ENCODE peak calls at places on chromosomes 5 and 9, in four cellular contexts. F is NCI-H460, H is midbrain, L is hypothalamus. Z is an unnamed sample.

GRCh38 chr9:34675048-34675714 is 12.7 kb upstream of the CCL27 start:
- DNase-seq in L (no peak), H (no peak), F (peak; percentile 51), Z (no peak)

GRCh38 chr5:145856285-145856818 is 16.5 kb downstream of the GRXCR2 start:
- DNase-seq in F (no peak), L (no peak), H (no peak), Z (peak; percentile 61)

GRCh38 chr5:65108786-65109743 is 340.3 kb downstream of the CWC27 start:
- DNase-seq in H (no peak), F (no peak), L (no peak), Z (no peak)

GRCh38 chr9:8074645-8075044 is 275.1 kb upstream of the DMAC1 start:
- DNase-seq in H (no peak), F (no peak), L (no peak), Z (no peak)

GRCh38 chr5:190366-191035 is 794 bp upstream of the LRRC14B start:
- DNase-seq in H (no peak), F (no peak), L (no peak), Z (no peak)

GRCh38 chr9:129557192-129558036 is 63.5 kb downstream of the C9orf50 start:
- DNase-seq in L (no peak), F (no peak), H (no peak), Z (peak; percentile 70)

GRCh38 chr9:112535364-112535763 is 48.7 kb downstream of the KIAA1958 start:
- DNase-seq in L (no peak), H (no peak), F (no peak), Z (no peak)

GRCh38 chr9:113875917-113876805 is at the start of gene ZNF618:
- DNase-seq in F (peak; percentile 21), H (no peak), L (peak; percentile 8), Z (peak; percentile 71)

GRCh38 chr9:121754655-121755436 is 103.4 kb downstream of the DAB2IP start:
- DNase-seq in H (no peak), L (no peak), F (no peak), Z (no peak)

GRCh38 chr5:14153932-14154646 is 10.9 kb downstream of the TRIO start:
- DNase-seq in F (peak; percentile 49), H (peak; percentile 46), L (peak; percentile 59), Z (peak; percentile 21)

GRCh38 chr5:64497390-64497789 is 8.4 kb upstream of the RGS7BP start:
- DNase-seq in H (no peak), L (no peak), F (no peak), Z (no peak)

GRCh38 chr9:92610470-92611420 is 59.2 kb downstream of the IPPK start:
- DNase-seq in L (no peak), H (no peak), F (no peak), Z (no peak)

GRCh38 chr9:91033802-91034201 is 232.2 kb downstream of the SYK start:
- DNase-seq in H (no peak), F (peak; percentile 12), L (no peak), Z (no peak)

GRCh38 chr5:140764177-140765020 is 21.5 kb upstream of the PCDHA1 start:
- DNase-seq in L (no peak), F (peak; percentile 1), H (no peak), Z (no peak)

GRCh38 chr5:180618830-180619562 is 27.7 kb upstream of the SCGB3A1 start:
- DNase-seq in H (no peak), F (peak; percentile 65), L (no peak), Z (no peak)

GRCh38 chr9:124594215-124594614 is 87.0 kb upstream of the NR5A1 start:
- DNase-seq in F (no peak), H (no peak), L (no peak), Z (no peak)

GRCh38 chr5:94775088-94775487 is 156.6 kb downstream of the SLF1 start:
- DNase-seq in L (no peak), H (no peak), F (no peak), Z (no peak)

GRCh38 chr5:74240783-74241750 is 399.5 kb downstream of the ENC1 start:
- DNase-seq in H (no peak), F (no peak), L (no peak), Z (peak; percentile 62)

GRCh38 chr5:8316608-8317007 is 447.7 kb downstream of the MTRR start:
- DNase-seq in F (no peak), L (no peak), H (no peak), Z (no peak)

GRCh38 chr5:100827481-100827889 is 75.6 kb downstream of the ST8SIA4 start:
- DNase-seq in L (no peak), H (no peak), F (peak; percentile 72), Z (no peak)

GRCh38 chr9:123473226-123473625 is 117.2 kb downstream of the CRB2 start:
- DNase-seq in L (peak; percentile 70), H (no peak), F (no peak), Z (no peak)

GRCh38 chr5:179184521-179185050 is 124.4 kb downstream of the ZNF354C start:
- DNase-seq in F (no peak), L (no peak), H (no peak), Z (no peak)

GRCh38 chr9:18114559-18114958 is 359.4 kb upstream of the ADAMTSL1 start:
- DNase-seq in L (no peak), F (no peak), H (no peak), Z (no peak)

GRCh38 chr9:129412814-129413536 is 207.9 kb downstream of the C9orf50 start:
- DNase-seq in L (peak; percentile 73), F (peak; percentile 56), H (peak; percentile 69), Z (peak; percentile 63)

GRCh38 chr9:126791406-126792230 is 13.2 kb upstream of the ZBTB43 start:
- DNase-seq in F (peak; percentile 74), H (no peak), L (no peak), Z (no peak)

GRCh38 chr5:89457411-89458329 is 574.7 kb upstream of the MEF2C start:
- DNase-seq in L (peak; percentile 10), F (no peak), H (peak; percentile 6), Z (peak; percentile 12)

GRCh38 chr5:143649869-143650268 is 162.1 kb upstream of the HMHB1 start:
- DNase-seq in L (no peak), H (no peak), F (no peak), Z (no peak)

GRCh38 chr9:81416476-81417298 is 272.7 kb downstream of the TLE1 start:
- DNase-seq in L (no peak), F (no peak), H (no peak), Z (peak; percentile 12)

GRCh38 chr5:175798626-175799025 is 72.8 kb upstream of the CPLX2 start:
- DNase-seq in F (no peak), L (no peak), H (no peak), Z (no peak)

GRCh38 chr5:142769251-142769792 is 855 bp upstream of the ARHGAP26 start:
- DNase-seq in L (no peak), F (no peak), H (no peak), Z (no peak)

GRCh38 chr9:116594552-116594951 is 92.6 kb upstream of the TRIM32 start:
- DNase-seq in L (no peak), F (peak; percentile 11), H (no peak), Z (no peak)

GRCh38 chr5:34900660-34901059 is 14.6 kb downstream of the RAD1 start:
- DNase-seq in H (no peak), F (no peak), L (no peak), Z (no peak)

GRCh38 chr9:13049223-13049622 is 230.3 kb downstream of the MPDZ start:
- DNase-seq in H (no peak), F (no peak), L (no peak), Z (no peak)

GRCh38 chr5:18334949-18335348 is 700.7 kb downstream of the TAF11L14 start:
- DNase-seq in L (no peak), H (no peak), F (no peak), Z (no peak)

GRCh38 chr5:175652741-175653663 is 4.9 kb upstream of the HRH2 start:
- DNase-seq in F (no peak), L (no peak), H (no peak), Z (no peak)

GRCh38 chr5:110055301-110055700 is 365.6 kb downstream of the MAN2A1 start:
- DNase-seq in F (no peak), H (peak; percentile 30), L (no peak), Z (no peak)

GRCh38 chr5:164532226-164532937 is 1027.0 kb downstream of the MAT2B start:
- DNase-seq in F (no peak), H (no peak), L (no peak), Z (no peak)

GRCh38 chr5:122263352-122264030 is 48.5 kb upstream of the SNCAIP start:
- DNase-seq in H (no peak), F (no peak), L (no peak), Z (no peak)

GRCh38 chr9:13082796-13083195 is 196.7 kb downstream of the MPDZ start:
- DNase-seq in L (no peak), H (no peak), F (no peak), Z (no peak)